ENCODE peak calls at places on chromosomes 7 and 10, in five cellular contexts. N is GM12878, M is HepG2, F is K562, S is H1. B is an unnamed sample.

GRCh38 chr7:119936876-119937275 is 336.1 kb upstream of the KCND2 start:
- DNase-seq in S (no peak), F (no peak), N (no peak), M (no peak), B (no peak)

GRCh38 chr10:124672181-124672638 is 72.0 kb downstream of the FAM53B start:
- DNase-seq in F (no peak), M (no peak), S (no peak), N (no peak), B (no peak)

GRCh38 chr10:118687472-118687871 is 67.3 kb downstream of the CACUL1 start:
- DNase-seq in N (no peak), F (no peak), M (no peak), S (no peak), B (no peak)

GRCh38 chr7:30080818-30081217 is 52.6 kb downstream of the PLEKHA8 start:
- DNase-seq in F (no peak), N (no peak), M (no peak), S (no peak), B (no peak)

GRCh38 chr7:332020-332517 is 42.1 kb downstream of the FOXL3 start:
- DNase-seq in M (no peak), N (no peak), F (no peak), S (no peak), B (no peak)

GRCh38 chr10:114576132-114576487 is 82.0 kb downstream of the ABLIM1 start:
- DNase-seq in F (no peak), N (no peak), M (no peak), S (no peak), B (no peak)

GRCh38 chr10:8950978-8951377 is 896.5 kb downstream of the GATA3 start:
- DNase-seq in N (no peak), M (no peak), S (no peak), F (no peak), B (no peak)

GRCh38 chr10:14185501-14186045 is 145.2 kb downstream of the FRMD4A start:
- DNase-seq in M (peak; percentile 84), S (peak; percentile 64), F (peak; percentile 85), N (peak; percentile 86), B (peak; percentile 42)

GRCh38 chr7:106895246-106895864 is 30.3 kb downstream of the PIK3CG start:
- DNase-seq in S (no peak), F (no peak), N (peak; percentile 45), M (no peak), B (no peak)

GRCh38 chr7:85770332-85770731 is 583.5 kb upstream of the SEMA3D start:
- DNase-seq in F (no peak), M (no peak), N (no peak), S (no peak), B (no peak)
- TF ChIP-seq SP1 in F (no peak), M (no peak), N (no peak), S (no peak), B (no peak)

GRCh38 chr10:78004215-78005026 is 24.9 kb downstream of the POLR3A start:
- DNase-seq in S (no peak), F (no peak), M (no peak), N (no peak), B (no peak)
- TF ChIP-seq CTCF in S (no peak), F (no peak), M (peak; percentile 36), N (no peak), B (no peak)

DNA sequence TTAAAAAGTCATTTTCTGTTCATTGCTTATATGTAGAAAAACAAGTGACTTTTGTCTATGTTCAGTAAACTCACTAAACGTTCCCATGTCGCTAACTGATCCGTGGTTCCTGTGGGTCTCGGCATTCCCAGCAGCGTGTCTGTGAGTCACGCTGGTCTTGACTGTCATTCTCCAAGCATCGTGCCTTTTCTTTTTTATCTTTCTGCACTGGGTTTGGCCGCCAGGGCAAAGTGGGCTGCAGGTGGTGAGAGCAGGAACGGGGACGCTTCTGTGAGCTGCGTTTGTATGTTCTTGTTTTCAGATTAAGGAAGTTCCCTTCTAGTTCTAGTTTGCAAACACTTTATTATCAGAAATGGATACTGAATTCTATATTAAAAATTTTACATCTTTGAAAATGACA is 6.8 kb upstream of the SCART1 start:
- DNase-seq in F (no peak), N (no peak), S (no peak), M (no peak), B (no peak)
- TF ChIP-seq USF2 in F (no peak), N (no peak), S (no peak), M (no peak), B (no peak)

DNA sequence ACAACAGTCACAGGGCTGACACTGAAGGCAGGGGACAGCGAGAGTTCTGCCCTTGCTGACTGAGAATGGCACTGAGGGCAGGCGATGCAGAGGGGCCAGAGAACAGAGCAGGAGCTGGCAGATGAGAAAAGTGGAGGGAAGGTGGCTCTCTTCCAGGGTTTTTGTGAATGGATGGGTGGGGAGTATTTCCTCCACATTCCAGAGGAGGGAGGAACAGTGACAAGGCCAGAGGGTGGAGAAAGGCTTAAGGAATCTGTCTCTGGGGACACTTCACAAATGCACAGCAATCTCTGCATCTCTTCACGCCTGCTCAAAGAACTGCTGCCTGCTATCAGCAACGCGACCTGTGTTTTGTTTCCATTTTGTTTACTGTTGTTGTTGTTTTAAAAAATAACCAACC is 129.5 kb downstream of the GLI3 start:
- DNase-seq in N (no peak), F (no peak), S (no peak), M (no peak), B (peak; percentile 37)
- TF ChIP-seq SP1 in N (no peak), F (no peak), S (no peak), M (no peak), B (no peak)

GRCh38 chr10:5252177-5253037 is 55.8 kb downstream of the AKR1C4 start:
- DNase-seq in N (no peak), M (peak; percentile 18), S (peak; percentile 56), F (no peak), B (peak; percentile 39)
- TF ChIP-seq CTCF in N (no peak), M (peak; percentile 33), S (peak; percentile 37), F (peak; percentile 1), B (no peak)

DNA sequence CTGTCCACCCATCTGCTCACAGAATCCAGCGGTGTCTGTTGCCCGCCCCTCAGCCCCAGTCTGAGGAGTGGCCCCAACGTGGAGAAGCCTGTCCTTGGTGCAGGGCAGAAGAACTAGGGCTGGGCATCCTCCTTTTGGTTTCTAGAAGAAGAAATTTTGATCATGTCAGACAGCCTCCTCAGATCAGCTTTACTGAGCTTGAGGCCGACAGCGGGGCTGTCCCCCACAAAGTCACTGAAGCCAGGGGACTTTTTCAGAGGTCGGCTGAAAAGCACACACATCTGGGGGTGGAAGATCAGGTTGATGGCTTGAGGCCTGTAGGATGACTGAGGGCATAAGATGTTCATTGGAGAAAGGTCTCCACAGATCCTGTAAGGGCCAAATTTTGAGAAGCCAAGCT is 767.9 kb downstream of the GRID1 start:
- DNase-seq in N (no peak), S (peak; percentile 17), M (no peak), F (no peak), B (no peak)
- TF ChIP-seq USF2 in N (no peak), S (no peak), M (no peak), F (no peak), B (no peak)

DNA sequence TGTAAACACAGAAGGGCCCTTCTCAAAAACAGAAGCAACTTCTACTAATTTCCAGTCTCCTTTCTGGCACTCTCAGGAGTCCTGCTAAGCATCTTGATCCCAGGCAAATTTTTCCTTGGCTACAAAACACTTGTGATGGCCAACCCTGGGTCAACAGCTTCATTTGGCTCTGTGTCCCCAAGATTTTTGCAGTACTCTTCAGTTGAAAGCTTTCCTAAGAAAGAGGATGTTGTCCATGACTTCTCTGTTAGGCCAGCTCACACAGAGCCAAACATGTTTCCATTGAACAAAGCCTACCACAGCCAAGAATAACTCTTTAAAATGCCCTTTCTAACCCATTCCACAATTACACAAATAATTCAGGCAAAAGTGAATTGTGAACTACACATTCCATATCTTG is 99.0 kb upstream of the EGR2 start:
- DNase-seq in N (no peak), S (no peak), M (no peak), F (no peak), B (no peak)
- TF ChIP-seq SP1 in N (no peak), S (no peak), M (no peak), F (no peak), B (no peak)

GRCh38 chr7:81659697-81660395 is 110.0 kb downstream of the HGF start:
- DNase-seq in N (no peak), S (no peak), M (no peak), F (no peak), B (no peak)
- TF ChIP-seq CTCF in N (no peak), S (no peak), M (no peak), F (no peak), B (no peak)